ENCODE peak calls at places on chromosome X, in eight cellular contexts. Y is fibroblast of pulmonary artery, T is H54, F is pons, D is fibroblast of lung, Z is HTR-8/SVneo, V is nucleus accumbens, I is breast epithelium. K is an unnamed sample.

GRCh38 chrX:13673016-13673415 is 15.9 kb upstream of the RAB9A start:
- DNase-seq in Y (no peak), T (no peak), F (no peak), D (no peak), Z (no peak), V (no peak), I (no peak), K (no peak)

GRCh38 chrX:13579696-13580095 is 10.3 kb downstream of the EGFL6 start:
- DNase-seq in Y (no peak), T (no peak), F (no peak), D (no peak), Z (no peak), V (no peak), I (no peak), K (no peak)

GRCh38 chrX:121260568-121261240 is 213.3 kb downstream of the GLUD2 start:
- DNase-seq in Y (no peak), T (no peak), F (no peak), D (no peak), Z (no peak), V (no peak), I (no peak), K (no peak)

GRCh38 chrX:101163166-101163565 is 56.4 kb upstream of the DRP2 start:
- DNase-seq in Y (no peak), T (no peak), F (no peak), D (peak; percentile 47), Z (no peak), V (no peak), I (no peak), K (no peak)

GRCh38 chrX:119990409-119990994 is 47.0 kb upstream of the NKAP start:
- DNase-seq in Y (no peak), T (no peak), F (no peak), D (no peak), Z (no peak), V (no peak), I (no peak), K (no peak)

GRCh38 chrX:38221391-38221929 is 789 bp upstream of the SRPX start:
- DNase-seq in Y (no peak), T (no peak), F (no peak), D (peak; percentile 40), Z (no peak), V (no peak), I (no peak), K (no peak)

GRCh38 chrX:133674726-133675470 is 259.6 kb upstream of the GPC4 start:
- DNase-seq in Y (no peak), T (no peak), F (peak; percentile 19), D (no peak), Z (no peak), V (no peak), I (no peak), K (no peak)

GRCh38 chrX:1440506-1440905 is 12.2 kb downstream of the ASMTL start:
- DNase-seq in Y (no peak), T (no peak), F (no peak), D (no peak), Z (no peak), V (no peak), I (peak; percentile 12), K (no peak)

GRCh38 chrX:53084043-53084570 is 1.9 kb downstream of the TSPYL2 start:
- DNase-seq in Y (no peak), T (no peak), F (no peak), D (no peak), Z (no peak), V (no peak), I (no peak), K (no peak)

GRCh38 chrX:78011846-78012245 is 42.4 kb upstream of the PGAM4 start:
- DNase-seq in Y (no peak), T (no peak), F (no peak), D (no peak), Z (no peak), V (no peak), I (no peak), K (no peak)

GRCh38 chrX:154040307-154040756 is 20.6 kb upstream of the IRAK1 start:
- DNase-seq in Y (peak; percentile 93), T (no peak), F (no peak), D (peak; percentile 66), Z (no peak), V (no peak), I (no peak), K (no peak)

GRCh38 chrX:104310084-104310483 is 55.4 kb upstream of the ESX1 start:
- DNase-seq in Y (peak; percentile 51), T (no peak), F (peak; percentile 15), D (peak; percentile 54), Z (no peak), V (no peak), I (no peak), K (no peak)

GRCh38 chrX:47631676-47632075 is 1.9 kb upstream of the CFP start:
- DNase-seq in Y (no peak), T (no peak), F (no peak), D (no peak), Z (no peak), V (no peak), I (no peak), K (no peak)

GRCh38 chrX:13778916-13779315 is 38.0 kb downstream of the GPM6B start:
- DNase-seq in Y (peak; percentile 37), T (peak; percentile 2), F (no peak), D (peak; percentile 49), Z (peak; percentile 11), V (no peak), I (no peak), K (no peak)

GRCh38 chrX:154505726-154506125 is 10.3 kb downstream of the FAM3A start:
- DNase-seq in Y (peak; percentile 59), T (peak; percentile 53), F (no peak), D (peak; percentile 49), Z (no peak), V (no peak), I (no peak), K (no peak)

GRCh38 chrX:53309837-53310236 is 28.5 kb upstream of the IQSEC2 start:
- DNase-seq in Y (no peak), T (no peak), F (no peak), D (no peak), Z (no peak), V (no peak), I (no peak), K (no peak)

GRCh38 chrX:23855569-23855968 is 52.2 kb downstream of the APOO start:
- DNase-seq in Y (no peak), T (no peak), F (no peak), D (no peak), Z (no peak), V (no peak), I (no peak), K (no peak)

GRCh38 chrX:140099221-140099620 is 133.9 kb upstream of the CXorf66 start:
- DNase-seq in Y (no peak), T (no peak), F (no peak), D (no peak), Z (no peak), V (no peak), I (no peak), K (no peak)

GRCh38 chrX:104482757-104483156 is 83.2 kb upstream of the IL1RAPL2 start:
- DNase-seq in Y (peak; percentile 0), T (no peak), F (no peak), D (no peak), Z (no peak), V (no peak), I (no peak), K (no peak)

GRCh38 chrX:115226929-115227328 is 7.0 kb downstream of the LRCH2 start:
- DNase-seq in Y (peak; percentile 25), T (no peak), F (peak; percentile 50), D (peak; percentile 38), Z (no peak), V (no peak), I (no peak), K (no peak)

GRCh38 chrX:122087353-122087752 is 1039.9 kb downstream of the GLUD2 start:
- DNase-seq in Y (peak; percentile 4), T (no peak), F (no peak), D (no peak), Z (no peak), V (no peak), I (no peak), K (no peak)

GRCh38 chrX:66634272-66634671 is 4.6 kb downstream of the EDA2R start:
- DNase-seq in Y (no peak), T (no peak), F (no peak), D (no peak), Z (no peak), V (no peak), I (no peak), K (no peak)

GRCh38 chrX:106415276-106415895 is 196.4 kb upstream of the RADX start:
- DNase-seq in Y (peak; percentile 38), T (no peak), F (peak; percentile 21), D (peak; percentile 11), Z (peak; percentile 0), V (no peak), I (no peak), K (no peak)

GRCh38 chrX:127276326-127276725 is 456.8 kb downstream of the PRR32 start:
- DNase-seq in Y (no peak), T (no peak), F (no peak), D (no peak), Z (no peak), V (no peak), I (no peak), K (no peak)

GRCh38 chrX:53262918-53263394 is 18.4 kb downstream of the IQSEC2 start:
- DNase-seq in Y (peak; percentile 49), T (peak; percentile 18), F (no peak), D (peak; percentile 53), Z (peak; percentile 23), V (no peak), I (no peak), K (no peak)

GRCh38 chrX:120332394-120332793 is 21.1 kb upstream of the TMEM255A start:
- DNase-seq in Y (no peak), T (no peak), F (no peak), D (no peak), Z (no peak), V (no peak), I (no peak), K (no peak)

GRCh38 chrX:136452614-136453013 is 35.1 kb upstream of the BRS3 start:
- DNase-seq in Y (no peak), T (no peak), F (no peak), D (no peak), Z (no peak), V (no peak), I (no peak), K (no peak)

GRCh38 chrX:153539171-153539978 is 21.9 kb downstream of the ATP2B3 start:
- DNase-seq in Y (peak; percentile 67), T (peak; percentile 73), F (peak; percentile 50), D (peak; percentile 44), Z (peak; percentile 63), V (peak; percentile 48), I (peak; percentile 56), K (no peak)

GRCh38 chrX:11064851-11065600 is 46.1 kb upstream of the HCCS start:
- DNase-seq in Y (peak; percentile 82), T (no peak), F (peak; percentile 67), D (peak; percentile 55), Z (peak; percentile 36), V (no peak), I (no peak), K (peak; percentile 9)

GRCh38 chrX:136021160-136021559 is 35.9 kb downstream of the SLC9A6 start:
- DNase-seq in Y (no peak), T (no peak), F (no peak), D (no peak), Z (no peak), V (no peak), I (no peak), K (no peak)

GRCh38 chrX:129785160-129785947 is 5.6 kb downstream of the SASH3 start:
- DNase-seq in Y (no peak), T (no peak), F (no peak), D (no peak), Z (no peak), V (no peak), I (no peak), K (no peak)

GRCh38 chrX:31213941-31214340 is 142.1 kb upstream of the FTHL17 start:
- DNase-seq in Y (peak; percentile 34), T (no peak), F (no peak), D (peak; percentile 30), Z (peak; percentile 23), V (no peak), I (no peak), K (no peak)

GRCh38 chrX:9749141-9749540 is 16.5 kb downstream of the GPR143 start:
- DNase-seq in Y (no peak), T (no peak), F (no peak), D (no peak), Z (no peak), V (no peak), I (no peak), K (no peak)

GRCh38 chrX:71158603-71159002 is 14.0 kb downstream of the NLGN3 start:
- DNase-seq in Y (no peak), T (no peak), F (no peak), D (no peak), Z (no peak), V (no peak), I (no peak), K (no peak)